ENCODE peak calls at places on chromosomes 3 and 15, in eight cellular contexts. D is Peyer's patch, N is PC-9, L is adrenal gland, P is hepatocyte, S is A549, U is GM12865, C is nephron progenitor cell. T is an unnamed sample.

GRCh38 chr15:85756411-85757072 is 38.2 kb downstream of the KLHL25 start:
- DNase-seq in N (no peak), U (no peak), L (no peak), P (no peak), D (peak), C (no peak), S (no peak), T (peak)

GRCh38 chr15:20341901-20342605 is 199.5 kb downstream of the GOLGA6L6 start:
- DNase-seq in C (peak), N (no peak), P (peak), U (no peak), D (peak), L (peak), S (no peak), T (peak)

GRCh38 chr3:127263586-127264231 is 24.1 kb downstream of the PRR20G start:
- DNase-seq in U (no peak), N (no peak), S (no peak), L (no peak), P (no peak), C (no peak), D (no peak), T (peak)

GRCh38 chr15:70378126-70379031 is 280.7 kb upstream of the TLE3 start:
- DNase-seq in D (no peak), C (no peak), N (no peak), P (no peak), U (no peak), S (no peak), L (peak), T (no peak)

GRCh38 chr15:59392299-59392698 is 19.6 kb upstream of the MYO1E start:
- DNase-seq in N (no peak), C (no peak), S (no peak), P (no peak), D (no peak), L (no peak), U (no peak), T (no peak)

GRCh38 chr3:69872783-69873378 is 126.7 kb upstream of the SAMMSON start:
- DNase-seq in S (no peak), U (no peak), P (no peak), D (no peak), N (no peak), L (no peak), C (no peak), T (no peak)

GRCh38 chr3:12924437-12924836 is 83.1 kb upstream of the RPL32 start:
- DNase-seq in N (no peak), S (no peak), D (no peak), P (no peak), L (no peak), U (no peak), C (no peak), T (no peak)

GRCh38 chr15:96409231-96410138 is 79.0 kb downstream of the NR2F2 start:
- DNase-seq in P (peak), C (peak), L (no peak), U (no peak), N (no peak), S (no peak), D (no peak), T (no peak)

GRCh38 chr3:25870452-25870851 is 80.6 kb downstream of the OXSM start:
- DNase-seq in C (no peak), D (no peak), P (no peak), U (no peak), L (no peak), N (no peak), S (no peak), T (no peak)

GRCh38 chr3:122315619-122316018 is 9.4 kb upstream of the CSTA start:
- DNase-seq in C (no peak), U (no peak), D (no peak), L (no peak), S (no peak), N (no peak), P (no peak), T (no peak)

GRCh38 chr15:63218114-63218808 is 28.9 kb downstream of the RAB8B start:
- DNase-seq in N (peak), U (no peak), L (no peak), D (no peak), S (no peak), C (no peak), P (peak), T (no peak)

GRCh38 chr3:88433572-88433971 is 283.8 kb downstream of the C3orf38 start:
- DNase-seq in P (no peak), S (no peak), L (no peak), C (no peak), D (no peak), U (peak), N (no peak), T (no peak)

GRCh38 chr3:50205719-50206276 is 727 bp downstream of the SLC38A3 start:
- DNase-seq in D (peak), S (no peak), L (no peak), C (peak), P (peak), N (no peak), U (peak), T (no peak)

GRCh38 chr3:42535981-42536784 is 33.7 kb downstream of the VIPR1 start:
- DNase-seq in L (no peak), S (peak), P (peak), N (no peak), C (peak), D (peak), U (peak), T (no peak)

GRCh38 chr15:51121118-51121517 is 26.4 kb upstream of the TNFAIP8L3 start:
- DNase-seq in C (no peak), N (peak), L (peak), U (no peak), P (peak), D (no peak), S (peak), T (no peak)

GRCh38 chr15:25346371-25346770 is 92.5 kb downstream of the UBE3A start:
- DNase-seq in U (no peak), N (no peak), D (no peak), C (no peak), S (no peak), L (no peak), P (no peak), T (no peak)

GRCh38 chr3:63967675-63968611 is 55.4 kb downstream of the PSMD6 start:
- DNase-seq in C (no peak), S (no peak), N (no peak), L (peak), P (peak), D (peak), U (peak), T (no peak)

GRCh38 chr3:128824132-128824850 is 55.1 kb upstream of the ACAD9 start:
- DNase-seq in C (no peak), L (no peak), S (no peak), P (no peak), D (no peak), U (no peak), N (no peak), T (no peak)

GRCh38 chr3:123352134-123352554 is 96.7 kb downstream of the ADCY5 start:
- DNase-seq in P (no peak), S (no peak), L (no peak), D (peak), N (no peak), C (no peak), U (no peak), T (no peak)

GRCh38 chr3:20747736-20748135 is 561.7 kb upstream of the SGO1 start:
- DNase-seq in P (no peak), U (no peak), S (no peak), C (no peak), L (no peak), D (no peak), N (no peak), T (no peak)

GRCh38 chr3:187066228-187066995 is 72.9 kb downstream of the RPL39L start:
- DNase-seq in N (peak), P (peak), C (peak), S (peak), D (no peak), U (peak), L (no peak), T (no peak)

GRCh38 chr15:23420806-23421575 is 26.1 kb downstream of the GOLGA6L2 start:
- DNase-seq in C (no peak), L (peak), S (no peak), P (no peak), D (no peak), N (no peak), U (peak), T (no peak)

GRCh38 chr15:39088186-39088585 is 492.7 kb upstream of the THBS1 start:
- DNase-seq in U (no peak), D (no peak), P (no peak), S (no peak), L (no peak), C (no peak), N (no peak), T (no peak)

GRCh38 chr15:49060710-49061483 is 14.7 kb upstream of the SECISBP2L start:
- DNase-seq in P (no peak), N (no peak), S (no peak), L (no peak), D (no peak), C (no peak), U (no peak), T (no peak)

GRCh38 chr3:184005981-184006507 is 11.6 kb downstream of the ABCC5 start:
- DNase-seq in P (peak), U (peak), C (no peak), N (peak), D (peak), S (no peak), L (peak), T (no peak)

GRCh38 chr3:44960387-44961026 is 15.5 kb downstream of the ZDHHC3 start:
- DNase-seq in D (no peak), C (no peak), N (peak), P (no peak), L (no peak), S (no peak), U (peak), T (no peak)

GRCh38 chr3:81579744-81580143 is 181.7 kb downstream of the GBE1 start:
- DNase-seq in U (no peak), D (no peak), S (no peak), L (no peak), P (no peak), N (no peak), C (no peak), T (no peak)

GRCh38 chr15:84915011-84915958 is 30.8 kb downstream of the SLC28A1 start:
- DNase-seq in S (peak), C (peak), L (peak), U (peak), P (peak), D (no peak), N (peak), T (no peak)

GRCh38 chr15:89462198-89462912 is 34.0 kb downstream of the RHCG start:
- DNase-seq in U (peak), C (no peak), S (no peak), N (no peak), P (no peak), L (no peak), D (peak), T (no peak)

GRCh38 chr3:14124223-14124614 is 451 bp downstream of the CHCHD4 start:
- DNase-seq in U (peak), P (peak), D (peak), N (no peak), L (peak), C (peak), S (peak), T (no peak)

GRCh38 chr3:168511428-168512014 is 415.8 kb upstream of the GOLIM4 start:
- DNase-seq in P (peak), C (no peak), S (no peak), L (no peak), U (peak), N (no peak), D (no peak), T (no peak)

GRCh38 chr3:192892981-192893827 is 24.5 kb downstream of the MB21D2 start:
- DNase-seq in C (peak), N (peak), P (peak), U (peak), L (peak), S (peak), D (no peak), T (no peak)

GRCh38 chr15:88894348-88894818 is 961 bp downstream of the HAPLN3 start:
- DNase-seq in L (peak), D (peak), P (peak), S (peak), N (peak), C (peak), U (peak), T (no peak)

GRCh38 chr3:119664850-119665379 is 4.5 kb upstream of the POPDC2 start:
- DNase-seq in U (peak), N (no peak), S (no peak), C (no peak), P (peak), D (no peak), L (no peak), T (no peak)

GRCh38 chr3:138389841-138390581 is 41.6 kb downstream of the MRAS start:
- DNase-seq in L (peak), S (peak), N (peak), D (no peak), C (no peak), U (no peak), P (peak), T (no peak)

GRCh38 chr3:151976211-151977050 is 103.0 kb downstream of the SUCNR1 start:
- DNase-seq in S (peak), P (peak), U (peak), N (peak), D (no peak), C (no peak), L (no peak), T (no peak)

GRCh38 chr15:67715166-67715565 is 110.1 kb upstream of the SKOR1 start:
- DNase-seq in N (no peak), C (no peak), P (no peak), U (no peak), L (no peak), S (no peak), D (no peak), T (no peak)

GRCh38 chr15:42727740-42728355 is 9.1 kb downstream of the CDAN1 start:
- DNase-seq in N (no peak), C (no peak), S (no peak), U (no peak), P (peak), D (no peak), L (no peak), T (no peak)

GRCh38 chr3:157125101-157125500 is 34.8 kb downstream of the CCNL1 start:
- DNase-seq in L (no peak), U (no peak), P (no peak), D (no peak), C (no peak), N (no peak), S (no peak), T (no peak)

GRCh38 chr3:17473761-17474160 is 268.7 kb downstream of the TBC1D5 start:
- DNase-seq in C (no peak), S (no peak), N (no peak), U (no peak), D (no peak), L (no peak), P (no peak), T (no peak)
- TF ChIP-seq CTCF in C (no peak), S (peak), N (peak), U (no peak), D (no peak), L (peak), P (peak), T (peak)

GRCh38 chr3:71489315-71489761 is 94.2 kb downstream of the FOXP1 start:
- DNase-seq in L (no peak), U (no peak), S (no peak), C (no peak), D (no peak), N (no peak), P (no peak), T (no peak)

GRCh38 chr3:71492566-71492965 is 91.0 kb downstream of the FOXP1 start:
- DNase-seq in L (no peak), S (no peak), C (no peak), D (no peak), P (no peak), N (no peak), U (no peak), T (no peak)

GRCh38 chr3:71491141-71491752 is 92.3 kb downstream of the FOXP1 start:
- DNase-seq in N (no peak), P (no peak), U (no peak), C (no peak), S (no peak), D (no peak), L (no peak), T (no peak)

GRCh38 chr3:71488882-71489281 is 94.6 kb downstream of the FOXP1 start:
- DNase-seq in U (no peak), N (no peak), P (no peak), L (no peak), S (no peak), D (no peak), C (no peak), T (no peak)

GRCh38 chr3:71490692-71491091 is 92.8 kb downstream of the FOXP1 start:
- DNase-seq in L (no peak), C (no peak), N (no peak), S (no peak), U (no peak), D (no peak), P (no peak), T (no peak)
- TF ChIP-seq CTCF in L (no peak), C (no peak), N (no peak), S (no peak), U (no peak), D (no peak), P (no peak), T (no peak)

GRCh38 chr15:73564255-73564654 is 68.9 kb downstream of the NPTN start:
- DNase-seq in C (no peak), N (peak), D (no peak), U (no peak), L (no peak), S (no peak), P (peak), T (no peak)
- TF ChIP-seq CTCF in C (no peak), N (peak), D (no peak), U (no peak), L (peak), S (no peak), P (peak), T (peak)

GRCh38 chr3:133208184-133208583 is 170.0 kb downstream of the TMEM108 start:
- DNase-seq in D (no peak), S (no peak), N (no peak), U (no peak), C (no peak), P (peak), L (no peak), T (no peak)
- TF ChIP-seq CTCF in D (no peak), S (no peak), N (no peak), U (no peak), C (no peak), P (no peak), L (no peak), T (no peak)

GRCh38 chr3:59308684-59309083 is 258.9 kb upstream of the CFAP20DC start:
- DNase-seq in L (no peak), C (no peak), U (no peak), D (no peak), N (no peak), S (no peak), P (no peak), T (no peak)
- TF ChIP-seq CTCF in L (no peak), C (peak), U (no peak), D (no peak), N (no peak), S (no peak), P (no peak), T (peak)

T was measured in chondrocyte.